ENCODE peak calls at places on chromosomes 7 and 10, in ten cellular contexts. H is HEK293T, C is activated B cell treated with CpG ODN at 0.5 μM for 24 hours, V is amniotic stem cell, A is NCI-H1092 treated with DMSO at 0.1 percent for 48 hours, U is right cardiac atrium, X is NCI-H1694 treated with DMSO at 0.1 percent for 48 hours, S is GM23248, W is T-helper 2 cell, R is A549. G is an unnamed sample.

GRCh38 chr7:24042028-24042427 is 242.0 kb upstream of the NPY start:
- DNase-seq in V (no peak), A (no peak), C (no peak), W (no peak), S (no peak), R (no peak), H (no peak), X (no peak), U (no peak), G (no peak)

GRCh38 chr7:46786221-46786951 is 795.5 kb downstream of the TNS3 start:
- DNase-seq in H (no peak), A (no peak), X (no peak), S (peak), W (no peak), U (no peak), V (no peak), C (no peak), R (peak), G (peak)

GRCh38 chr10:74058071-74058470 is 60.2 kb downstream of the VCL start:
- DNase-seq in X (no peak), A (peak), S (no peak), R (no peak), W (no peak), H (no peak), V (no peak), U (no peak), C (no peak), G (no peak)

GRCh38 chr7:131600578-131600977 is 44.1 kb upstream of the PODXL start:
- DNase-seq in S (peak), X (no peak), U (no peak), A (no peak), V (no peak), W (no peak), H (no peak), R (peak), C (no peak), G (peak)

GRCh38 chr7:16926283-16926682 is 44.5 kb upstream of the AGR3 start:
- DNase-seq in X (peak), H (peak), W (no peak), S (peak), U (peak), V (no peak), C (no peak), R (peak), A (peak), G (peak)

GRCh38 chr7:157422279-157422678 is 85.5 kb downstream of the DNAJB6 start:
- DNase-seq in U (no peak), R (no peak), C (no peak), X (no peak), A (no peak), W (no peak), H (no peak), V (no peak), S (no peak), G (no peak)

GRCh38 chr7:157021893-157022680 is 11.6 kb upstream of the MNX1 start:
- DNase-seq in W (no peak), S (no peak), X (no peak), R (no peak), A (no peak), V (no peak), H (no peak), C (no peak), U (no peak), G (no peak)

GRCh38 chr7:87564290-87564963 is 36.3 kb downstream of the ABCB1 start:
- DNase-seq in R (peak), W (no peak), C (no peak), V (no peak), S (peak), A (peak), X (no peak), H (peak), U (no peak), G (peak)

GRCh38 chr7:44194069-44194468 is 4.8 kb upstream of the GCK start:
- DNase-seq in X (no peak), C (no peak), W (no peak), U (no peak), H (no peak), A (no peak), S (peak), V (no peak), R (no peak), G (no peak)

GRCh38 chr7:50396856-50397255 is 53.3 kb downstream of the FIGNL1 start:
- DNase-seq in U (no peak), S (no peak), V (no peak), C (no peak), R (no peak), A (no peak), X (no peak), H (no peak), W (peak), G (no peak)

GRCh38 chr7:32941996-32942782 is 15.1 kb upstream of the FKBP9 start:
- DNase-seq in H (peak), R (peak), U (peak), W (peak), X (peak), V (no peak), C (no peak), S (peak), A (peak), G (peak)

GRCh38 chr7:101754432-101755159 is 62.8 kb upstream of the CUX1 start:
- DNase-seq in U (no peak), W (no peak), V (no peak), C (no peak), H (peak), S (peak), R (peak), X (peak), A (no peak), G (peak)

GRCh38 chr10:129114588-129114987 is 352.5 kb upstream of the MGMT start:
- DNase-seq in W (no peak), C (no peak), X (no peak), U (no peak), A (no peak), R (no peak), H (no peak), S (no peak), V (no peak), G (no peak)

GRCh38 chr10:101774589-101775272 is 1.2 kb downstream of the FGF8 start:
- DNase-seq in U (no peak), V (no peak), X (no peak), H (no peak), A (no peak), W (no peak), S (peak), R (no peak), C (peak), G (no peak)

GRCh38 chr7:135291809-135292253 is 58.2 kb downstream of the STRA8 start:
- DNase-seq in R (peak), S (peak), A (no peak), U (no peak), W (no peak), C (no peak), V (no peak), X (no peak), H (no peak), G (peak)

GRCh38 chr10:99557044-99557443 is 24.3 kb downstream of the NKX2-3 start:
- DNase-seq in U (no peak), W (no peak), X (no peak), R (no peak), V (no peak), S (no peak), A (no peak), C (no peak), H (no peak), G (no peak)

GRCh38 chr7:159117366-159118219 is 27.1 kb downstream of the VIPR2 start:
- DNase-seq in X (no peak), A (no peak), W (no peak), U (no peak), H (no peak), R (no peak), S (no peak), C (no peak), V (no peak), G (no peak)

GRCh38 chr7:33596694-33597093 is 308.6 kb upstream of the BMPER start:
- DNase-seq in S (no peak), U (no peak), X (no peak), V (no peak), W (no peak), A (no peak), H (no peak), C (no peak), R (no peak), G (peak)

GRCh38 chr7:4758111-4758510 is 17.3 kb upstream of the AP5Z1 start:
- DNase-seq in V (no peak), S (no peak), C (no peak), W (no peak), R (no peak), H (no peak), U (no peak), A (no peak), X (no peak), G (no peak)

GRCh38 chr7:45221896-45222604 is 64.5 kb downstream of the RAMP3 start:
- DNase-seq in R (no peak), C (no peak), U (no peak), V (no peak), X (no peak), S (no peak), H (no peak), A (no peak), W (no peak), G (no peak)

G was measured in adipocyte.